ENCODE peak calls at places on chromosomes 5 and 9, in eight cellular contexts. M is endothelial cell of umbilical vein, K is HCT116, R is GM23338, C is vagina, T is Panc1, O is SK-N-SH, Y is spleen. I is an unnamed sample. For H3K4me1, the result is how much of the 10 kb centered on the place peaks cover.

GRCh38 chr9:112033237-112034215 is 136.9 kb downstream of the UGCG start:
- DNase-seq in C (no peak), Y (no peak), M (no peak), T (no peak), O (no peak), R (no peak), K (no peak), I (no peak)

GRCh38 chr9:93575706-93576295 is 583 bp upstream of the PHF2 start:
- DNase-seq in K (no peak), T (no peak), O (peak), R (peak), Y (peak), C (no peak), M (peak), I (peak)

GRCh38 chr9:89667730-89668129 is 62.9 kb downstream of the GADD45G start:
- DNase-seq in T (no peak), C (no peak), Y (no peak), O (no peak), K (no peak), M (no peak), R (no peak), I (peak)

GRCh38 chr5:157961828-157962390 is 103.0 kb upstream of the CLINT1 start:
- DNase-seq in K (no peak), Y (no peak), C (no peak), T (no peak), M (peak), R (no peak), O (peak), I (no peak)

GRCh38 chr9:89531766-89532165 is 33.9 kb upstream of the SEMA4D start:
- DNase-seq in C (no peak), O (no peak), Y (no peak), T (no peak), K (no peak), R (no peak), M (no peak), I (no peak)

GRCh38 chr5:151186052-151186451 is 28.5 kb upstream of the ANXA6 start:
- DNase-seq in O (no peak), T (no peak), K (no peak), Y (no peak), C (no peak), M (no peak), R (peak), I (no peak)

GRCh38 chr9:89387970-89388867 is 69.9 kb downstream of the SECISBP2 start:
- DNase-seq in C (no peak), O (no peak), Y (peak), T (no peak), R (no peak), K (no peak), M (no peak), I (peak)

GRCh38 chr5:74409166-74409706 is 231.3 kb downstream of the ENC1 start:
- DNase-seq in M (no peak), T (no peak), C (no peak), Y (no peak), O (no peak), R (no peak), K (no peak), I (no peak)

GRCh38 chr9:91359083-91359482 is 2.6 kb downstream of the AUH start:
- DNase-seq in T (no peak), Y (no peak), K (no peak), M (no peak), O (no peak), C (no peak), R (no peak), I (no peak)

GRCh38 chr5:73565969-73566547 is 515 bp downstream of the UTP15 start:
- DNase-seq in R (no peak), O (no peak), M (no peak), Y (no peak), T (no peak), C (no peak), K (no peak), I (no peak)

GRCh38 chr9:18632624-18633407 is 158.9 kb downstream of the ADAMTSL1 start:
- DNase-seq in T (peak), O (no peak), R (no peak), C (no peak), M (peak), K (no peak), Y (no peak), I (no peak)

GRCh38 chr9:90641090-90641489 is 1.5 kb downstream of the DIRAS2 start:
- DNase-seq in M (no peak), C (no peak), R (no peak), O (no peak), Y (no peak), T (no peak), K (no peak), I (no peak)

GRCh38 chr9:74499770-74500583 is 2.8 kb downstream of the RORB start:
- DNase-seq in C (no peak), M (no peak), K (no peak), O (peak), R (peak), T (no peak), Y (peak), I (no peak)

GRCh38 chr9:37191403-37192089 is 71.2 kb downstream of the ZCCHC7 start:
- DNase-seq in O (no peak), Y (no peak), C (no peak), K (no peak), T (no peak), R (peak), M (no peak), I (no peak)

GRCh38 chr9:14251146-14252071 is 62.5 kb downstream of the NFIB start:
- DNase-seq in K (peak), C (no peak), T (no peak), Y (no peak), M (peak), O (no peak), R (peak), I (peak)

GRCh38 chr9:18122156-18122555 is 351.8 kb upstream of the ADAMTSL1 start:
- DNase-seq in M (peak), O (no peak), C (no peak), R (no peak), Y (no peak), T (no peak), K (no peak), I (no peak)

GRCh38 chr9:113614843-113615648 is 151.5 kb downstream of the RGS3 start:
- DNase-seq in T (no peak), Y (peak), K (no peak), O (no peak), C (no peak), M (no peak), R (no peak), I (no peak)

GRCh38 chr5:133818869-133819600 is 149.4 kb downstream of the C5orf15 start:
- DNase-seq in C (no peak), Y (no peak), K (no peak), T (no peak), R (no peak), M (no peak), O (no peak), I (no peak)

GRCh38 chr5:142551242-142552067 is 134.4 kb downstream of the FGF1 start:
- DNase-seq in R (peak), Y (no peak), M (no peak), O (peak), K (no peak), T (no peak), C (no peak), I (no peak)

GRCh38 chr9:87685431-87685830 is 40.5 kb upstream of the CTSL start:
- DNase-seq in O (no peak), T (no peak), K (no peak), M (peak), Y (no peak), R (no peak), C (no peak), I (no peak)

GRCh38 chr9:16705121-16705604 is 165.3 kb downstream of the BNC2 start:
- DNase-seq in O (peak), R (peak), Y (no peak), C (no peak), M (peak), K (no peak), T (peak), I (peak)

GRCh38 chr5:36242534-36243144 is 914 bp upstream of the NADK2 start:
- DNase-seq in Y (peak), T (no peak), K (no peak), M (no peak), O (peak), C (no peak), R (peak), I (peak)

GRCh38 chr5:36238896-36239295 is 2.8 kb downstream of the NADK2 start:
- DNase-seq in Y (no peak), K (no peak), O (peak), M (peak), T (no peak), R (no peak), C (no peak), I (no peak)

GRCh38 chr5:36241636-36242533 is at the start of gene NADK2:
- DNase-seq in R (peak), O (peak), K (peak), T (peak), M (peak), Y (peak), C (no peak), I (peak)

GRCh38 chr5:36239370-36240293 is 2.1 kb downstream of the NADK2 start:
- DNase-seq in R (no peak), O (no peak), K (no peak), C (no peak), T (no peak), Y (no peak), M (no peak), I (no peak)

DNA sequence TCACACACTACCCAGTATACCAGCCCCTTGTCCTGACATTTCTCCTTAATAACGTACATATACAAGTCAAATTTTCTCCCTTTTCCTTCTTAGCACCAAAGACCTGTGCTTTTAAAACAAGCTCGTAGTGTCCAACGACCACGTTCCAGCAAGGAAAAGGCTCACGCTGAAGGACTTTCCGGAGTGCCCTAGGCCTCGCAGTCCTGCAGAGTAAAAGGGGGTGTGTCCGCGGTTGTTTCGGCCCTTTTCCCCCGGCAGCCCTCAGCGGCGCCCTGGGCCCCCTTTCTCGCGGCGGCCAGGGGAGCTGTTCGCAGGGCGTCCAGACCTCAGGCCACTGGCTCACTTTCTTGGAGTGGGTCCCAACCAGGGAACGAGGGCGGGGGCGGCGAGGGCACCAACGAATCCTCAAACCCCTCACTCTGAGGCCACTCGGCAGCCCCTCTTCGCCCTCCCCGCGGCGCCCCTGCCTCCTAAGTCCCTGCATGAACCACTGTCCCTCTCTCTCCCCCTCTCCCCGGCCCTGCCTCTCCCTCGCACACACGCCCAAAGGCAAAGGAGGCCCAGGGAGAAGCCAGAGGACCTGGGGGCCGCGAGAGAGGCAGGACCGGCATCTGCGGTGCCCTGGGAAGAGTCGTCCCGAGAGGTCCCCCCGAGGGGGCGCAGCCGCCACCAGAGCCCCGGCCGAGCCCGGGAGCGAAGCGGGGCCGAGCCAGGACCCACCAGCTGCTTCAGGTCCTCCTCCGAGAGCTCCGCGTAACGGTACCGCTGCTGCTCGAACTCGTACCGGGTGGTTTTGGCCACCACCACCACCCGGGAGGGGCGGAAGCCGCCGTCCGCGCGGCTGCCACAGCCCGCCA is 718 bp downstream of the NADK2 start:
- DNase-seq in R (peak), M (peak), K (no peak), C (no peak), T (no peak), Y (peak), O (peak), I (peak)
- TF ChIP-seq POLR2AphosphoS5 in R (peak), M (no peak), K (no peak), C (no peak), T (no peak), Y (peak), O (no peak), I (peak)

DNA sequence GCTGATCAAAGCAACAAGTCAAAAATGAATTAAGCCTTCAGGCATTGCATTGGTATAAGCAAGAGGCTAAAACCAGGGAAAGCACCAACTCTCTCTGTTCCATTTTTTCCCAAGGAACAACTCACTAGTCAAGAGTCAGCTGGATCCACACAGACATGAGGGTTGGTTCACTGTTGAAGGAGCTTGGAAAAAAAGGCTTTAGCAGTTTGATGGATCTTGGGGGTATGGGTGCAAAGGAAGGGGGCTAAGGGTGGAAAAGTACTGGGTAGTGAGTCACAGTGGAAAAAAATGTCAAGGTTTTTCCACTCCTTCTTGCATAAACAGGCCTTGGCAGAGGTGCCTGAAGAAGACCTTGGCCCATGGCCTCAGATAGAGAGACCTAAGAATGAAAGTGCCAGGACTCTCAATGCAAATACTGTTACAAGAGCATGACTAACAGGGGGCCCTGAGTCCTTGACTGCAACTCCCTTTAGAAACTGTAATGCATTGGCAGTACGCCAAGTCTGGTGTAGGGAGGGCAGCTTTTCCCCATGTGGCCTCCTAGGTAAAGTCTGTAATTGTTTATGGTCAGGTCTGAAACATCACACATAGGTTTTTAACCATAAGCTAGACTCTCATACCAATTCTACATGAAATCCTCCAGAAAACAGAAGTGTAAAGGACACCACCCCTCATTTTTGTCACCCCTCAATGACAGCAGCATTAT is 23.7 kb downstream of the ACTL7A start:
- DNase-seq in T (no peak), K (peak), M (peak), R (no peak), O (no peak), Y (no peak), C (no peak), I (peak)
- H3K4me1 ChIP-seq in T (under half), K (under half), M (under half), R (under half), O (under half), Y (under half), C (under half), I (under half)

GRCh38 chr5:10265245-10266109 is 15.4 kb downstream of the CCT5 start:
- DNase-seq in K (no peak), M (no peak), O (no peak), C (no peak), R (no peak), T (no peak), Y (no peak), I (no peak)
- TF ChIP-seq POLR2AphosphoS5 in K (peak), M (no peak), O (peak), C (no peak), R (no peak), T (peak), Y (no peak), I (no peak)

DNA sequence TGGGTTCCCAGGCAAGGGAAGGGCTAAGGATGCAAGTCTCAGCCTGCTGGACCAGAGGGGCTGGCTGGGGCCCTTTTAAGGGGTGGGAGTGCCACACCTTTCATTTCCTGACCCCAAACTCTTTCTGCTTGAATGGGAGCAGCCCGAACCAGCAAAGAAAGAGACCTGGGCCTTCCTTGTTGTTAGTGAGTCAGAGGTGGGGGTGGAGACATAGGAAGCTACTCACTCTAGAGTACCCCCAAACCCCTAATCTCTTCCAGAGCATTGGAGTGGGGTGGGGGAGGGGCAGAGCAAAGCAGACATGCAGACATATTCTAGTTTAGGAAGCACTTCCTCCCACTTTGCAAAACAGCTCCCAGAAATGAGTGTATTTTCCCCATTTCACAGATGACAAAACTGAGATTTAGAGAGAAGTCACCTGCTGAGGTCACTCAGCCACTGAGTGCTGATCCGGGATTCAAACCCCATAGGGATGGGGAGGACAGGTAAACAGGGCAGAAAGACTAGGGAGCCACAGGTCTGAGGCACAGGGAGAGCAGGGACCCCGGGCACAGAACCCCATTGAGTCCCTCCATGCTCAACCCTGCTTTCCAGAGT is 6.0 kb upstream of the AQP3 start:
- DNase-seq in Y (no peak), R (no peak), K (no peak), O (no peak), T (no peak), M (no peak), C (no peak), I (no peak)
- H3K4me1 ChIP-seq in Y (under half), R (under half), K (half or more), O (under half), T (under half), M (under half), C (under half), I (under half)

GRCh38 chr5:68225188-68225910 is 9.8 kb downstream of the PIK3R1 start:
- DNase-seq in O (no peak), Y (no peak), M (peak), T (no peak), K (no peak), C (no peak), R (no peak), I (peak)
- TF ChIP-seq POLR2AphosphoS5 in O (no peak), Y (no peak), M (no peak), T (no peak), K (peak), C (peak), R (no peak), I (no peak)

I was measured in transverse colon.